ENCODE peak calls at places on chromosome 20, in six cellular contexts. N is HCT116; Q is psoas muscle; L is naive thymus-derived CD4-positive, alpha-beta T cell; C is prostate gland; P is keratinocyte. K is an unnamed sample. For H3K4me1, the result is how much of the 10 kb centered on the place peaks cover.

GRCh38 chr20:63749597-63750508 is 10.3 kb downstream of the SLC2A4RG start:
- DNase-seq in N (no peak), Q (peak), L (no peak), C (no peak), P (no peak), K (no peak)

GRCh38 chr20:51315390-51315789 is 227.1 kb downstream of the NFATC2 start:
- DNase-seq in N (no peak), Q (no peak), L (no peak), C (no peak), P (no peak), K (no peak)

GRCh38 chr20:44115181-44115580 is 71.8 kb downstream of the JPH2 start:
- DNase-seq in N (no peak), Q (no peak), L (no peak), C (no peak), P (no peak), K (no peak)

GRCh38 chr20:48178607-48179006 is 393.3 kb upstream of the SULF2 start:
- DNase-seq in N (no peak), Q (no peak), L (no peak), C (no peak), P (no peak), K (peak)

GRCh38 chr20:2918096-2919049 is 45.1 kb downstream of the PTPRA start:
- DNase-seq in N (no peak), Q (no peak), L (no peak), C (no peak), P (no peak), K (no peak)

GRCh38 chr20:3163099-3164042 is 3.7 kb upstream of the FASTKD5 start:
- DNase-seq in N (no peak), Q (no peak), L (no peak), C (no peak), P (no peak), K (no peak)

GRCh38 chr20:11296951-11297350 is 620.7 kb upstream of the BTBD3 start:
- DNase-seq in N (no peak), Q (no peak), L (no peak), C (no peak), P (no peak), K (no peak)

GRCh38 chr20:23640018-23640872 is 2.5 kb upstream of the CST3 start:
- DNase-seq in N (no peak), Q (no peak), L (no peak), C (no peak), P (no peak), K (no peak)

GRCh38 chr20:11054266-11055025 is 380.6 kb upstream of the JAG1 start:
- DNase-seq in N (no peak), Q (no peak), L (no peak), C (no peak), P (no peak), K (no peak)

GRCh38 chr20:48411265-48411664 is 416.5 kb downstream of the PREX1 start:
- DNase-seq in N (no peak), Q (no peak), L (no peak), C (no peak), P (no peak), K (no peak)

GRCh38 chr20:33883164-33883563 is 72.0 kb downstream of the CHMP4B start:
- DNase-seq in N (no peak), Q (no peak), L (no peak), C (no peak), P (no peak), K (no peak)

GRCh38 chr20:25046736-25047666 is 10.9 kb downstream of the ACSS1 start:
- DNase-seq in N (no peak), Q (peak), L (no peak), C (no peak), P (no peak), K (no peak)

GRCh38 chr20:13262701-13263335 is 41.7 kb downstream of the ISM1 start:
- DNase-seq in N (no peak), Q (no peak), L (no peak), C (no peak), P (no peak), K (no peak)

GRCh38 chr20:31764641-31765305 is 25.7 kb downstream of the TPX2 start:
- DNase-seq in N (no peak), Q (no peak), L (no peak), C (no peak), P (no peak), K (no peak)

GRCh38 chr20:44066645-44067606 is 120.1 kb downstream of the JPH2 start:
- DNase-seq in N (no peak), Q (no peak), L (no peak), C (no peak), P (no peak), K (no peak)

GRCh38 chr20:34824861-34825529 is 456 bp downstream of the NCOA6 start:
- DNase-seq in N (peak), Q (peak), L (no peak), C (peak), P (no peak), K (no peak)

GRCh38 chr20:7912551-7912950 is 27.7 kb downstream of the HAO1 start:
- DNase-seq in N (no peak), Q (no peak), L (no peak), C (no peak), P (no peak), K (no peak)

GRCh38 chr20:47747663-47748031 is 37.6 kb downstream of the SULF2 start:
- DNase-seq in N (no peak), Q (no peak), L (no peak), C (no peak), P (no peak), K (no peak)

GRCh38 chr20:57711311-57711712 is 1.5 kb upstream of the PMEPA1 start:
- DNase-seq in N (no peak), Q (no peak), L (no peak), C (peak), P (no peak), K (no peak)

GRCh38 chr20:34956751-34957472 is 1.2 kb downstream of the MYH7B start:
- DNase-seq in N (no peak), Q (no peak), L (no peak), C (no peak), P (no peak), K (no peak)

GRCh38 chr20:23954008-23954745 is 34.4 kb downstream of the GGTLC1 start:
- DNase-seq in N (no peak), Q (no peak), L (no peak), C (no peak), P (no peak), K (no peak)

GRCh38 chr20:32485770-32486248 is 99.3 kb downstream of the NOL4L start:
- DNase-seq in N (no peak), Q (no peak), L (no peak), C (no peak), P (no peak), K (no peak)

GRCh38 chr20:4445780-4446179 is 275.9 kb upstream of the PRND start:
- DNase-seq in N (no peak), Q (no peak), L (no peak), C (no peak), P (no peak), K (no peak)

GRCh38 chr20:19274412-19275015 is 62.1 kb downstream of the SLC24A3 start:
- DNase-seq in N (no peak), Q (peak), L (no peak), C (no peak), P (no peak), K (no peak)

GRCh38 chr20:46118481-46119020 is 437 bp downstream of the CD40 start:
- DNase-seq in N (no peak), Q (peak), L (peak), C (peak), P (no peak), K (no peak)

GRCh38 chr20:44805991-44806729 is 4.2 kb downstream of the RIMS4 start:
- DNase-seq in N (no peak), Q (peak), L (no peak), C (no peak), P (no peak), K (peak)

GRCh38 chr20:23350855-23351838 is 556 bp downstream of the NXT1 start:
- DNase-seq in N (peak), Q (peak), L (peak), C (peak), P (no peak), K (no peak)

GRCh38 chr20:58583141-58583540 is 67.9 kb upstream of the APCDD1L start:
- DNase-seq in N (no peak), Q (no peak), L (no peak), C (no peak), P (no peak), K (no peak)

GRCh38 chr20:35008411-35009342 is 53.0 kb downstream of the MYH7B start:
- DNase-seq in N (no peak), Q (peak), L (no peak), C (no peak), P (no peak), K (no peak)

GRCh38 chr20:6976535-6976934 is 209.0 kb downstream of the BMP2 start:
- DNase-seq in N (no peak), Q (no peak), L (no peak), C (no peak), P (no peak), K (no peak)

GRCh38 chr20:32339116-32339515 is 19.0 kb upstream of the ASXL1 start:
- DNase-seq in N (no peak), Q (no peak), L (no peak), C (no peak), P (no peak), K (no peak)

GRCh38 chr20:11235058-11235457 is 561.3 kb upstream of the JAG1 start:
- DNase-seq in N (no peak), Q (no peak), L (no peak), C (no peak), P (no peak), K (no peak)

GRCh38 chr20:15756001-15756400 is 817.2 kb downstream of the KIF16B start:
- DNase-seq in N (no peak), Q (no peak), L (no peak), C (no peak), P (no peak), K (no peak)

GRCh38 chr20:46176744-46177378 is 58.7 kb downstream of the CD40 start:
- DNase-seq in N (no peak), Q (no peak), L (no peak), C (no peak), P (no peak), K (no peak)

GRCh38 chr20:11270566-11270965 is 596.8 kb upstream of the JAG1 start:
- DNase-seq in N (no peak), Q (no peak), L (no peak), C (no peak), P (no peak), K (no peak)

DNA sequence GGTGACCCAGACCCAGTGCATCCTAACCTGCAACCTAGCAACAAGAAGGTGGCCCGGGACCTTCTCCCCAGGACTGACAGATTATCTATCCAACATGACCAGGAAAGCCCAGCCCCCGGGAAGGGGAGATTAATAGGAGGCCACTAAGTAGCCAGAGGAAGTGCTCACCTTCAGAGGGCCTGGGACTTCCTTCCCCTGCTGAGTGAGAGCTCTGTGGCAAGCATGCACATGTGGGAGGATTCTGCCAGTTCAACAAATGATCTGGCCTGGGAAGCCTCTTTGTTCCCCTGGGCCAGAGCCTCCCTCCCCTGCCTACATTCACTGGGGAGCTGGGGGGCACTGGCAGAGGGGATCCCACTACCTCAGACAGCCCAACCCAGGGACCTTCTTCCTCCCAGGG is 39.6 kb downstream of the SHLD1 start:
- DNase-seq in N (no peak), Q (no peak), L (no peak), C (no peak), P (no peak), K (no peak)
- H3K4me1 ChIP-seq in N (under half), Q (under half), L (under half), C (under half), P (under half), K (under half)

DNA sequence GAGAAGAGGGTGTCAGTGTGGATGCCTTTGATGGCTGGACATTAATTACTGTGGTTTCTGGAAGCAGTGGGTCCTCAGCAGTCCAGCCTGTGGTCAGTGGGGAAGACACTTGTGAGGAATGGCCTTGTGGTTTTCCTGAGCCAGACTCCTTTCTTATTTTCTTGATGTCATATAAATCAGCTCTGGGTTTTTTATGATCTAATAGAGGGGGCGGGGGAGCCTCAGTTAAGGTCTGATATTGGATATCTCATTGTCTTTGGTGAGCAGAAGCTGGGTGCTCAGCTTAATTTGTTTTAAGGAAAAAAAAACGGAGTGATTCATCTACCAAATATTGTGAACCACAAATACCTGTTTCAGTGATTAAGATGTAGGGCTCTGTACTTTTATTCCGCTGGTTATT is 62.1 kb downstream of the OTOR start:
- DNase-seq in N (no peak), Q (no peak), L (no peak), C (no peak), P (no peak), K (no peak)
- H3K27ac ChIP-seq in N (no peak), Q (no peak), L (no peak), C (no peak), P (no peak), K (no peak)

GRCh38 chr20:37350655-37351574 is 5.0 kb downstream of the SRC start:
- DNase-seq in N (no peak), Q (no peak), L (no peak), C (no peak), P (no peak), K (no peak)
- H3K4me1 ChIP-seq in N (under half), Q (under half), L (under half), C (under half), P (under half), K (under half)

DNA sequence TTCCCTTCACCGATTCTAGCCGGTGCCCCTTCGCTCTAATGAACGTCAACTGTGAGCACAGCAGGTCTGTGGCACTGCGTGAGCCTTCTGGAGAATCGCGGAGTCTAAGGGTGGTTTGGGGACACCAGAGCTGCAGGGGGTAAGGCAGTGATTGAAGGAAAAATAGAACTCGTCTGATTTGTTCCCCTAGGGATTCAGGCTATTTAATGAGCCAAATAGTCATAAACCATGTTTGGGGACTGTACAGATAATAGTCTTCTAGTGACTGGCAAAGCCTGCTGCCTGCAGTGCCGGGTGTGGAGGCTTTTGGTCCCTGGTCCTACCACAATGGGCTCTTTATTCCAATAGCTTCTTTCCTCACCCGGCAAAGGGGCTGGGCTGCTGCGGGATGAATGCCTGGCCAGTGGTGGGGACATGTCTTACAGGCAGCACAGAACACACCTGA is 11.1 kb upstream of the NTSR1 start:
- DNase-seq in N (no peak), Q (no peak), L (no peak), C (no peak), P (no peak), K (no peak)
- H3K27ac ChIP-seq in N (no peak), Q (no peak), L (no peak), C (no peak), P (no peak), K (no peak)

DNA sequence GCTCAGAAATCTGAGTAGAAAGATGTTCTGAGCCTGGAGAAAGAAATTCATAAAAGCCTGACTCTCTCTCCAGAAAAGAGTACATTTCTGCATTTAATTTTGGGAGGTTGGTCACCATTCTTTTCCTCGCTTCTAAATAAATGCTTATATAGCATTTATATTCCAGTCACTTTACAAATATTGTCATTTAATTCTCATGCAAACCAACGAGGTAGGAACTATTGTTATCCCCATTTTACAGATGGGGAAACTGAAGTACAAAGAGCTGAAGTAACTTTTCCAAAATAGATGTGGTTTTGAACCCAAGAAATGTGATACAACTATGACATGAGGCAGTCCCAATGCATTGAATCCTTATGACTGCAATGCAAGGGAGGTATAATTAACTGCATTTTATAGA is 4.5 kb upstream of the TRIB3 start:
- DNase-seq in N (no peak), Q (no peak), L (no peak), C (no peak), P (no peak), K (no peak)
- H3K4me1 ChIP-seq in N (half or more), Q (under half), L (under half), C (under half), P (under half), K (under half)